ENCODE peak calls at places on chromosome 3, in four cellular contexts. W is trophoblast cell, O is Peyer's patch, J is right cardiac atrium. Y is an unnamed sample.

GRCh38 chr3:43621406-43621973 is 321 bp downstream of the ANO10 start:
- DNase-seq in W (no peak), O (peak; percentile 28), J (peak; percentile 35), Y (peak; percentile 57)

GRCh38 chr3:171791695-171792082 is 18.6 kb downstream of the PLD1 start:
- DNase-seq in W (peak; percentile 5), O (no peak), J (peak; percentile 30), Y (no peak)

GRCh38 chr3:58529516-58530353 is 7.3 kb downstream of the ACOX2 start:
- DNase-seq in W (no peak), O (no peak), J (no peak), Y (peak; percentile 63)

GRCh38 chr3:5275529-5275928 is 88.0 kb downstream of the EDEM1 start:
- DNase-seq in W (peak; percentile 55), O (no peak), J (no peak), Y (no peak)

GRCh38 chr3:94024385-94024784 is 4.0 kb downstream of the STX19 start:
- DNase-seq in W (no peak), O (no peak), J (no peak), Y (no peak)

GRCh38 chr3:165839296-165840076 is 2.3 kb upstream of the BCHE start:
- DNase-seq in W (no peak), O (no peak), J (no peak), Y (no peak)

GRCh38 chr3:66053009-66053782 is 14.5 kb upstream of the MAGI1 start:
- DNase-seq in W (no peak), O (no peak), J (peak; percentile 49), Y (peak; percentile 21)

GRCh38 chr3:120350431-120350941 is 1.3 kb upstream of the LRRC58 start:
- DNase-seq in W (no peak), O (no peak), J (peak; percentile 40), Y (peak; percentile 26)

GRCh38 chr3:133238015-133238414 is 161.8 kb upstream of the BFSP2 start:
- DNase-seq in W (no peak), O (no peak), J (no peak), Y (no peak)

GRCh38 chr3:155078959-155079794 is 942 bp upstream of the MME start:
- DNase-seq in W (peak; percentile 1), O (no peak), J (no peak), Y (no peak)

GRCh38 chr3:8416965-8417364 is 84.7 kb upstream of the LMCD1 start:
- DNase-seq in W (no peak), O (no peak), J (no peak), Y (no peak)

GRCh38 chr3:45337839-45338470 is 50.4 kb upstream of the LARS2 start:
- DNase-seq in W (no peak), O (no peak), J (no peak), Y (no peak)

GRCh38 chr3:122992628-122993570 is 34.7 kb downstream of the SEMA5B start:
- DNase-seq in W (peak; percentile 52), O (no peak), J (peak; percentile 35), Y (no peak)

GRCh38 chr3:61927332-61927731 is 366.0 kb downstream of the PTPRG start:
- DNase-seq in W (no peak), O (no peak), J (peak; percentile 89), Y (peak; percentile 82)

GRCh38 chr3:31341130-31341529 is 191.6 kb upstream of the STT3B start:
- DNase-seq in W (no peak), O (no peak), J (no peak), Y (peak; percentile 32)

GRCh38 chr3:119013951-119014350 is 20.7 kb downstream of the IGSF11 start:
- DNase-seq in W (no peak), O (no peak), J (no peak), Y (no peak)

GRCh38 chr3:58585005-58585786 is 8.0 kb upstream of the FAM107A start:
- DNase-seq in W (peak; percentile 65), O (peak; percentile 51), J (peak; percentile 93), Y (peak; percentile 80)

GRCh38 chr3:141735789-141736465 is 2.2 kb upstream of the RNF7 start:
- DNase-seq in W (no peak), O (no peak), J (no peak), Y (no peak)

GRCh38 chr3:24499991-24500390 is 5.3 kb upstream of the THRB start:
- DNase-seq in W (no peak), O (no peak), J (no peak), Y (no peak)

GRCh38 chr3:38143511-38143910 is 5.0 kb downstream of the MYD88 start:
- DNase-seq in W (no peak), O (peak; percentile 9), J (no peak), Y (peak; percentile 8)

GRCh38 chr3:94928921-94929320 is 866.1 kb downstream of the NSUN3 start:
- DNase-seq in W (peak; percentile 85), O (no peak), J (no peak), Y (no peak)

GRCh38 chr3:127708837-127709236 is 36.1 kb downstream of the ABTB1 start:
- DNase-seq in W (no peak), O (no peak), J (no peak), Y (no peak)

GRCh38 chr3:159762981-159763465 is 225.6 kb upstream of the IL12A start:
- DNase-seq in W (peak; percentile 87), O (no peak), J (peak; percentile 78), Y (peak; percentile 49)

GRCh38 chr3:148911173-148911572 is 46.1 kb downstream of the CPA3 start:
- DNase-seq in W (no peak), O (no peak), J (no peak), Y (no peak)

GRCh38 chr3:175274056-175274455 is 414.9 kb downstream of the NAALADL2 start:
- DNase-seq in W (no peak), O (no peak), J (no peak), Y (no peak)

GRCh38 chr3:175270199-175270837 is 411.2 kb downstream of the NAALADL2 start:
- DNase-seq in W (peak; percentile 30), O (no peak), J (no peak), Y (no peak)

GRCh38 chr3:175269394-175269793 is 410.3 kb downstream of the NAALADL2 start:
- DNase-seq in W (no peak), O (no peak), J (no peak), Y (no peak)

GRCh38 chr3:175274474-175275218 is 415.5 kb downstream of the NAALADL2 start:
- DNase-seq in W (no peak), O (no peak), J (no peak), Y (no peak)

DNA sequence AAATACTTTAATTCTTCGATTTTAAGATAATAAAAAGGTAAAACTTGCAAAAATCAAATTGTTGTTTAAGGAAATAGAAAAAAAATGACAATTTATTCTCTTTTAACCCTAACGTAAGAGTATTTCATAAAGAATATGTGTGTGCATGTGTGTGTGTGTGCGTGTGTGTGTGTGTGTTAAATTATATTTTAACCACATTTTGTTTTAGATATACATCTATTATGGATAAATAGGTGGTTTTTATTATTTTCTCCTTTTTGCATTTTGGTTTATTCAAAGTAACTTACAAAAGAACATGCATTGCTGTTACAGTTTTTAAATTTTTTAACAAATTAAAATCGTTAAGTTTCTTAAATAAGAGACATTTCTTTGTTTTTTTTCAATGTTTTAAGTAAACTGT is 414.4 kb downstream of the NAALADL2 start:
- DNase-seq in W (no peak), O (no peak), J (no peak), Y (no peak)
- H3K27ac ChIP-seq in W (no peak overlapping the region), O (no peak overlapping the region), J (no peak overlapping the region), Y (no peak overlapping the region)

GRCh38 chr3:12837295-12837986 is 3.9 kb downstream of the RPL32 start:
- DNase-seq in W (no peak), O (no peak), J (no peak), Y (no peak)
- H3K4me1 ChIP-seq in W (peaks cover 7% of the 10 kb centered on the region), O (no peaks in the 10 kb centered on the region), J (peaks cover 9% of the 10 kb centered on the region), Y (peaks cover 24% of the 10 kb centered on the region)

DNA sequence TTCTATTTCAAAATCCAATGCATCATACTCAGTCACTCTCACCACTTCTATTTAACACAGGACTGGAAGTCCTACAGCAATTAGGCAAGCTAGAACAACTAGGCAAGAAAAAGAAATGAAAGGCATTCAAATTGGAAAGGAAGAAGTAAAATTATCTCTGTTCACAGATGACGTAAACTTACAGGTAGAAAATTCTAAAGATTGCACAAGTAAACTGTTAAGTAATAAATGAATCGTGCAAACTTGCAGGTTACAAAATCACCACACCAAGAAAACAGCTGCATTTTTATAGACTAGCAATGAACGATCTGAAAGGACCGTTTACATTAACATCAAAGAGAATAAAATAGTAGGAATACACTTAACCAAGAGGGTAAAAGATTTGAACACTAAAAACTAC is 36.2 kb downstream of the CHST2 start:
- DNase-seq in W (no peak), O (no peak), J (no peak), Y (no peak)
- H3K27ac ChIP-seq in W (no peak overlapping the region), O (no peak overlapping the region), J (no peak overlapping the region), Y (no peak overlapping the region)

DNA sequence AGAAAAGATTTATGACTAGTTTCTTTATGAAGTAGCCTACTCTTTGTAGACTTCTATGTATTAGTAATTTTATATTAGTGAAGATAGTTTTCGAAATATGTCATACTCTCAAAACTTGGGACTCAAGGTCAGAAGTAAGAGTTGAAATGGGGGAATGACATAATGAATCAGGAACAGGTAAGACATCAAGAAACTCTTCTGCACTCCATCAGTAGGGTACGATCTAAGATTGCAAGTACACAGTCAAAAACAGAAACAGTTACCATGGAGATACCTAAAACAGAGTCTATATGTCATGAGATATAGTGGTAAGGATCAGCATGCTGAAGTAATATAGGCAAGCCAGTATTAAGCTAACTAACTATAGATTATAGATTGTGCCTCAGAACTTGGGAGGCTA is 187.0 kb upstream of the MLF1 start:
- DNase-seq in W (no peak), O (no peak), J (no peak), Y (no peak)
- H3K4me1 ChIP-seq in W (no peaks in the 10 kb centered on the region), O (no peaks in the 10 kb centered on the region), J (no peaks in the 10 kb centered on the region), Y (no peaks in the 10 kb centered on the region)

GRCh38 chr3:170497197-170497596 is 78.5 kb downstream of the CLDN11 start:
- DNase-seq in W (no peak), O (no peak), J (no peak), Y (peak; percentile 49)
- H3K27ac ChIP-seq in W (no peak overlapping the region), O (no peak overlapping the region), J (no peak overlapping the region), Y (peak overlapping the region; percentile 84)

DNA sequence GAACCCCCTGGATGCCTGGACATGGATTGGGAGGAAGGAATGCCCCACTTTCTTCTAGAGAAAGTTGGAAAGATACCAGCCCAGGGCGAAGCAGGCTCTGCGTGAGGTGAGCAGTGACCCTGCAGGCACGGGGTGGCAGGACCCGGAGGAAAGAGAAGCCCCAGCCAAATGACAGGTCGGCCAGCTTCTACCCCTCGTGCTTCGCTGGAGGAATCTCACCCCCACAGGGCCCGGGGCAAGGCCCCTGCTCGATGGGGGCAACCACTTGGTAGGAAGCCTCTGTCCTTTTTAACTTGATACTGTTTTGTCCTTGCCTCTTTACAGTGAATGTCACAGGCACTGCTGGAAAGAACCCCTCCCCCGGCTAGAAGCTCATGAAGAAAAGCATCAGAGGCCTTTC is 54.5 kb downstream of the SH3BP5 start:
- DNase-seq in W (no peak), O (no peak), J (no peak), Y (no peak)
- H3K4me1 ChIP-seq in W (peaks cover 25% of the 10 kb centered on the region), O (no peaks in the 10 kb centered on the region), J (no peaks in the 10 kb centered on the region), Y (peaks cover 42% of the 10 kb centered on the region)

Y was measured in testis.